ENCODE peak calls at places on chromosomes 13 and 19, in seven cellular contexts. Q is tibial nerve; F is right atrium auricular region; J is brain microvascular endothelial cell; G is left ventricle myocardium inferior; A is CD4-positive, alpha-beta T cell; Z is substantia nigra. X is an unnamed sample.

GRCh38 chr19:38455031-38455430 is 21.5 kb downstream of the RYR1 start:
- DNase-seq in Q (no peak), F (no peak), J (peak; percentile 1), G (no peak), A (no peak), Z (no peak), X (no peak)

GRCh38 chr13:18952225-18953016 is 229.2 kb downstream of the TUBA3C start:
- DNase-seq in Q (no peak), F (no peak), J (no peak), G (no peak), A (no peak), Z (no peak), X (no peak)

GRCh38 chr19:52923782-52924593 is 760 bp upstream of the ZNF888 start:
- DNase-seq in Q (no peak), F (peak; percentile 72), J (peak; percentile 6), G (peak; percentile 51), A (no peak), Z (no peak), X (no peak)

GRCh38 chr13:113110852-113111315 is 5.3 kb downstream of the F7 start:
- DNase-seq in Q (no peak), F (no peak), J (no peak), G (no peak), A (no peak), Z (no peak), X (no peak)

GRCh38 chr13:97188207-97188606 is 33.9 kb upstream of the MBNL2 start:
- DNase-seq in Q (no peak), F (no peak), J (no peak), G (no peak), A (no peak), Z (no peak), X (no peak)

GRCh38 chr13:97226013-97226412 is 3.9 kb downstream of the MBNL2 start:
- DNase-seq in Q (no peak), F (no peak), J (no peak), G (no peak), A (no peak), Z (no peak), X (no peak)

GRCh38 chr19:40256511-40256910 is 28.6 kb downstream of the AKT2 start:
- DNase-seq in Q (no peak), F (no peak), J (no peak), G (peak; percentile 1), A (no peak), Z (no peak), X (no peak)

GRCh38 chr19:658916-659839 is 3.8 kb downstream of the RNF126 start:
- DNase-seq in Q (no peak), F (peak; percentile 85), J (peak; percentile 35), G (peak; percentile 65), A (peak; percentile 33), Z (no peak), X (peak; percentile 27)

GRCh38 chr13:61777281-61777680 is 361.6 kb upstream of the PCDH20 start:
- DNase-seq in Q (no peak), F (no peak), J (no peak), G (no peak), A (no peak), Z (no peak), X (no peak)

GRCh38 chr13:24539500-24540165 is 27.1 kb upstream of the PARP4 start:
- DNase-seq in Q (no peak), F (no peak), J (no peak), G (no peak), A (no peak), Z (no peak), X (no peak)

GRCh38 chr13:40408602-40409001 is 257.8 kb downstream of the FOXO1 start:
- DNase-seq in Q (no peak), F (no peak), J (peak; percentile 41), G (no peak), A (no peak), Z (no peak), X (no peak)

GRCh38 chr19:33426621-33427475 is 53.3 kb downstream of the CEBPG start:
- DNase-seq in Q (no peak), F (no peak), J (no peak), G (no peak), A (no peak), Z (no peak), X (no peak)

GRCh38 chr19:54414156-54414555 is 1.1 kb upstream of the TTYH1 start:
- DNase-seq in Q (no peak), F (no peak), J (no peak), G (no peak), A (no peak), Z (no peak), X (no peak)

GRCh38 chr13:74661851-74662250 is 527.6 kb upstream of the KLF12 start:
- DNase-seq in Q (no peak), F (no peak), J (no peak), G (no peak), A (no peak), Z (no peak), X (no peak)

GRCh38 chr19:29942404-29943261 is 594 bp downstream of the URI1 start:
- DNase-seq in Q (no peak), F (no peak), J (peak; percentile 5), G (peak; percentile 65), A (peak; percentile 60), Z (no peak), X (peak; percentile 67)

GRCh38 chr19:798415-799075 is 1.3 kb downstream of the PTBP1 start:
- DNase-seq in Q (no peak), F (no peak), J (no peak), G (no peak), A (no peak), Z (no peak), X (no peak)

GRCh38 chr13:22103628-22104027 is 432.8 kb downstream of the FGF9 start:
- DNase-seq in Q (no peak), F (no peak), J (no peak), G (no peak), A (no peak), Z (no peak), X (no peak)

GRCh38 chr13:51015973-51016372 is 95.1 kb downstream of the C13orf42 start:
- DNase-seq in Q (no peak), F (no peak), J (no peak), G (no peak), A (no peak), Z (no peak), X (no peak)

GRCh38 chr13:33321686-33322473 is 36.3 kb upstream of the STARD13 start:
- DNase-seq in Q (no peak), F (no peak), J (no peak), G (no peak), A (no peak), Z (no peak), X (no peak)

GRCh38 chr13:78562237-78562889 is 41.0 kb downstream of the POU4F1 start:
- DNase-seq in Q (no peak), F (no peak), J (no peak), G (no peak), A (no peak), Z (no peak), X (no peak)

GRCh38 chr19:17225051-17225450 is 975 bp upstream of the OCEL1 start:
- DNase-seq in Q (no peak), F (no peak), J (no peak), G (no peak), A (no peak), Z (no peak), X (no peak)

GRCh38 chr13:34039678-34040077 is 221.7 kb downstream of the RFC3 start:
- DNase-seq in Q (no peak), F (no peak), J (no peak), G (no peak), A (no peak), Z (no peak), X (no peak)

GRCh38 chr19:13613447-13613846 is 107.2 kb upstream of the CACNA1A start:
- DNase-seq in Q (no peak), F (no peak), J (no peak), G (no peak), A (no peak), Z (no peak), X (no peak)

GRCh38 chr13:78631077-78631476 is 27.7 kb upstream of the POU4F1 start:
- DNase-seq in Q (no peak), F (no peak), J (no peak), G (no peak), A (no peak), Z (no peak), X (no peak)

GRCh38 chr19:33297401-33298145 is 4.8 kb downstream of the CEBPA start:
- DNase-seq in Q (no peak), F (no peak), J (no peak), G (no peak), A (no peak), Z (no peak), X (no peak)

GRCh38 chr13:44648392-44649117 is 72.4 kb upstream of the TSC22D1 start:
- DNase-seq in Q (no peak), F (no peak), J (no peak), G (no peak), A (no peak), Z (no peak), X (no peak)

DNA sequence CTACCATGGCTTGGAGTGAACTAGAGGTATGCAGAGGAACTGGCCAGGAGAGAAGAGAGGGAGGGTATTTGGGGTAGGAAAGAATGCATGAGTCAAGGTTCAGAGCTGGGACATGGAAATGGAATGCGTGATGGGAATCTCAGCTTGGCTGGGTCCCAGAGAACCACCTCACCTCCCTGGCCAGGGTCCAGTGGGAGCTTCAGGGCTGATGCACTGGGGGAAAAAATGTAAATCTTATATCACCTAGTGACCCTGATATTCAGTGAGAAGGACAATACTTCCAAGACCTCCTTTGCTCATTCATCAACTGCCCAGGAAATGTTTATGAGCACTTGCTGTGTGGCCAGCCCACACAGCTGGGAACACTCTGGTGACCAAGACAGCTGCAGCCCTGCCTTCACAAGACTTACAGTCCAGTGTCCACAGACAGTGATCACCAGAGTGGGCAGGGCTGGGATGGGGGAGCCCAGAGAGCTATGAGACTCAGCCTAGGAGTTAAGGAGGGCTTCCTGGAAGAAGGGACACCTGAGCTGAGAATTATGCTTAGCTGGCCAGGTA is 12.8 kb downstream of the IGSF23 start:
- DNase-seq in Q (no peak), F (no peak), J (peak; percentile 93), G (no peak), A (no peak), Z (no peak), X (no peak)
- H3K27ac ChIP-seq in Q (no peak overlapping the region), F (no peak overlapping the region), J (peak overlapping the region; percentile 77), G (no peak overlapping the region), A (no peak overlapping the region), Z (no peak overlapping the region), X (no peak overlapping the region)

DNA sequence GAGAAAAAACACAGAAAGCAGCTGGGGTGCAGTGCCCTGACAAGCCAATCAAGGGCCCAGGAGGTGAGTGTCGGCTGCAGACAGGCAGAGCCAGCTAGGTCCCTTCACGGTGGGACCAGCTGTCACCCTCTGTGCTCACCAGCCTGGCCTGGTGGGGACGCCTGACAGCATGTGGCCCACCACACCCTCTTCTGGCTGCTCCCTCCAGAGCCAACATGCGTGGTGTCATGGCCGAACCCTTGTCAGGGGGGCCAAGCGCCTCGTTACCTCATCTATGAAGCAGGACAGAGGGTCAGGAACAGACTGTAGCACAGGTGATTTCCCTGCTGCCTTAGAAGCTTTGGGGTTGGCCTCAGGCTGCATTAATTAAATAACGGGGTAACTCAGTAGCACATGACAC is 40.0 kb upstream of the ISYNA1 start:
- DNase-seq in Q (no peak), F (no peak), J (no peak), G (no peak), A (no peak), Z (no peak), X (no peak)
- H3K27ac ChIP-seq in Q (peak overlapping the region; percentile 88), F (peak overlapping the region; percentile 78), J (no peak overlapping the region), G (peak overlapping the region; percentile 86), A (peak overlapping the region; percentile 57), Z (peak overlapping the region; percentile 8), X (peak overlapping the region; percentile 51)

GRCh38 chr13:30138511-30138910 is 168.8 kb downstream of the KATNAL1 start:
- DNase-seq in Q (no peak), F (no peak), J (no peak), G (no peak), A (no peak), Z (no peak), X (no peak)
- H3K27ac ChIP-seq in Q (peak overlapping the region; percentile 5), F (no peak overlapping the region), J (peak overlapping the region; percentile 3), G (no peak overlapping the region), A (no peak overlapping the region), Z (no peak overlapping the region), X (no peak overlapping the region)

GRCh38 chr13:80360298-80360827 is 19.4 kb upstream of the SPRY2 start:
- DNase-seq in Q (no peak), F (no peak), J (no peak), G (no peak), A (no peak), Z (no peak), X (no peak)
- H3K27ac ChIP-seq in Q (peak overlapping the region; percentile 1), F (no peak overlapping the region), J (no peak overlapping the region), G (peak overlapping the region; percentile 63), A (no peak overlapping the region), Z (no peak overlapping the region), X (no peak overlapping the region)